ENCODE peak calls at places on chromosome 14, in eight cellular contexts. B is fibroblast of the aortic adventitia, U is pancreas, O is esophagus squamous epithelium, L is tibial artery, C is brain microvascular endothelial cell, N is HFF-Myc, R is mucosa of descending colon. G is an unnamed sample.
A peak's percentile ranks its signal among the peaks of the same experiment; 100 is the strongest.

GRCh38 chr14:69571879-69572633 is 2.6 kb downstream of the CCDC177 start:
- DNase-seq in B (no peak), U (peak; percentile 69), O (no peak), L (no peak), C (no peak), N (no peak), R (no peak), G (no peak)

GRCh38 chr14:65251213-65251612 is 148.9 kb upstream of the MAX start:
- DNase-seq in B (peak; percentile 99), U (no peak), O (no peak), L (peak; percentile 58), C (peak; percentile 68), N (no peak), R (no peak), G (peak; percentile 84)

GRCh38 chr14:78897443-78897842 is 727.3 kb downstream of the NRXN3 start:
- DNase-seq in B (no peak), U (no peak), O (no peak), L (no peak), C (no peak), N (no peak), R (no peak), G (no peak)

GRCh38 chr14:30960216-30960615 is 65.2 kb upstream of the AP4S1 start:
- DNase-seq in B (no peak), U (no peak), O (no peak), L (no peak), C (no peak), N (no peak), R (no peak), G (no peak)

GRCh38 chr14:63713765-63714164 is 14.1 kb downstream of the SGPP1 start:
- DNase-seq in B (peak; percentile 87), U (no peak), O (no peak), L (no peak), C (peak; percentile 28), N (peak; percentile 26), R (no peak), G (peak; percentile 20)

GRCh38 chr14:62269204-62269603 is 507.0 kb downstream of the SNAPC1 start:
- DNase-seq in B (no peak), U (no peak), O (no peak), L (no peak), C (no peak), N (no peak), R (no peak), G (peak; percentile 13)

GRCh38 chr14:22383515-22384166 is 205.4 kb downstream of the DAD1 start:
- DNase-seq in B (no peak), U (no peak), O (no peak), L (no peak), C (no peak), N (no peak), R (no peak), G (no peak)

GRCh38 chr14:102819176-102819628 is 42.0 kb downstream of the TRAF3 start:
- DNase-seq in B (no peak), U (no peak), O (no peak), L (no peak), C (no peak), N (no peak), R (peak; percentile 71), G (no peak)

GRCh38 chr14:72518809-72519377 is 375.0 kb downstream of the DPF3 start:
- DNase-seq in B (no peak), U (no peak), O (no peak), L (no peak), C (no peak), N (no peak), R (no peak), G (no peak)

GRCh38 chr14:97584528-97584927 is 787.3 kb downstream of the VRK1 start:
- DNase-seq in B (no peak), U (no peak), O (no peak), L (no peak), C (no peak), N (no peak), R (no peak), G (no peak)

GRCh38 chr14:67571275-67571990 is 28.6 kb downstream of the PIGH start:
- DNase-seq in B (peak; percentile 65), U (no peak), O (no peak), L (peak; percentile 71), C (peak; percentile 47), N (peak; percentile 21), R (no peak), G (peak; percentile 19)

GRCh38 chr14:59425322-59425945 is 39.7 kb downstream of the GPR135 start:
- DNase-seq in B (peak; percentile 48), U (no peak), O (no peak), L (no peak), C (no peak), N (no peak), R (no peak), G (no peak)
- H3K4me3 ChIP-seq in B (no peak overlapping the region), U (no peak overlapping the region), O (no peak overlapping the region), L (no peak overlapping the region), C (no peak overlapping the region), N (no peak overlapping the region), R (no peak overlapping the region), G (no peak overlapping the region)

GRCh38 chr14:91575469-91576208 is 65.5 kb upstream of the PPP4R3A start:
- DNase-seq in B (no peak), U (no peak), O (no peak), L (no peak), C (no peak), N (no peak), R (no peak), G (no peak)
- TF ChIP-seq CTCF in B (no peak), U (no peak), O (no peak), L (no peak), C (no peak), N (no peak), R (no peak), G (no peak)

DNA sequence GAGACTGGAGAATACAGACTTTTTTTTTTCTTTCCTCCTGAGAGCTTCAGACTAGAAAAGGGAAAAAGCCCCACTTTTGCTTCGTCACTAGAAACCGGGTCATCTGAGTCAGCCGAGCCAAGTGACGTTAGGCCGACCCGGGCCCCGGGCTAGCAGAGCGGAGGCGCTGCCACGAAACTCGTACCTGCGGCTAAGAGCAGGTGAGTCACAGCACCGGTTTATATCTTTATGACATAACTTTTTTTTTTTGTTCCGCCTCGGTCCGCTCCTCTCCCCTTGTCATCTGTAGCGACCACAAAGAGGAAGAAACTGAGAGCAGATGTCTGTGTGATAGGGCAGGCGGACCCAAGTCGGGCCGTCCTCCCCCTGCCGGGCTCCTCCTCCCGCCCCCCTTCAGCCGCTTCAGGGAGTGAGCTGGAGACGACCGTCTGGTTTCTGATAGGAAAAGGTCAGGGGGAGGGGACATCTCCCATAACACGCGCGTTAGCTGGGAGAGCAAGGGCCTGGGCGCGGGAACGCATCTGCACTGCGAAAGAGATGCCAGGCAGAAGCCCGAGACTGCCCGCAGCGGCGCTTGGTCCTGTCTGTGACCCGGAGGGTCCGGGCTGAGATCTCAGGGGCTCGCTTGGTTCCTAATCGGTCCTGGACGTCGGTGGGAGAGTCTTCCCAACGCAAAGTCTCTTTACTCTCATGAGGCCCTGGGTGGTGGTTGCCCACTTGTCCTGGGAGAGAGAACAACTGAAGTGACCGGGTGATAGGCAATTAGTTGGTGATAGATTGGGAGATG is 573 bp downstream of the TTC6 start:
- DNase-seq in B (no peak), U (peak; percentile 77), O (no peak), L (no peak), C (no peak), N (no peak), R (peak; percentile 91), G (no peak)
- H3K4me3 ChIP-seq in B (peak overlapping the region; percentile 17), U (peak overlapping the region; percentile 39), O (peak overlapping the region; percentile 72), L (no peak overlapping the region), C (peak overlapping the region; percentile 15), N (peak overlapping the region; percentile 48), R (peak overlapping the region; percentile 54), G (peak overlapping the region; percentile 41)

GRCh38 chr14:104103061-104104005 is 17.8 kb downstream of the ASPG start:
- DNase-seq in B (no peak), U (peak; percentile 68), O (no peak), L (no peak), C (no peak), N (no peak), R (peak; percentile 49), G (no peak)
- TF ChIP-seq CTCF in B (no peak), U (no peak), O (no peak), L (no peak), C (no peak), N (no peak), R (no peak), G (no peak)

GRCh38 chr14:42192659-42193425 is 586.2 kb downstream of the LRFN5 start:
- DNase-seq in B (peak; percentile 96), U (no peak), O (no peak), L (no peak), C (peak; percentile 60), N (peak; percentile 96), R (no peak), G (peak; percentile 85)
- H3K4me3 ChIP-seq in B (no peak overlapping the region), U (no peak overlapping the region), O (no peak overlapping the region), L (no peak overlapping the region), C (peak overlapping the region; percentile 2), N (no peak overlapping the region), R (no peak overlapping the region), G (no peak overlapping the region)

GRCh38 chr14:24816011-24816928 is 182.3 kb upstream of the GZMB start:
- DNase-seq in B (peak; percentile 70), U (peak; percentile 35), O (no peak), L (no peak), C (no peak), N (no peak), R (no peak), G (no peak)

GRCh38 chr14:24818823-24819341 is 184.9 kb upstream of the GZMB start:
- DNase-seq in B (no peak), U (no peak), O (no peak), L (no peak), C (no peak), N (no peak), R (no peak), G (no peak)

GRCh38 chr14:24816929-24817637 is 183.1 kb upstream of the GZMB start:
- DNase-seq in B (no peak), U (peak; percentile 82), O (no peak), L (no peak), C (no peak), N (no peak), R (peak; percentile 72), G (no peak)

GRCh38 chr14:24818054-24818822 is 184.2 kb upstream of the GZMB start:
- DNase-seq in B (no peak), U (no peak), O (no peak), L (no peak), C (no peak), N (peak; percentile 30), R (no peak), G (no peak)

GRCh38 chr14:24817638-24818053 is 183.7 kb upstream of the GZMB start:
- DNase-seq in B (peak; percentile 62), U (no peak), O (no peak), L (no peak), C (no peak), N (no peak), R (no peak), G (peak; percentile 53)
- TF ChIP-seq CTCF in B (peak; percentile 70), U (no peak), O (no peak), L (no peak), C (peak; percentile 68), N (peak; percentile 55), R (no peak), G (peak; percentile 79)

GRCh38 chr14:51554339-51554920 is 97.3 kb upstream of the FRMD6 start:
- DNase-seq in B (peak; percentile 80), U (no peak), O (no peak), L (no peak), C (peak; percentile 95), N (no peak), R (no peak), G (peak; percentile 34)
- H3K4me3 ChIP-seq in B (no peak overlapping the region), U (no peak overlapping the region), O (no peak overlapping the region), L (no peak overlapping the region), C (peak overlapping the region; percentile 15), N (no peak overlapping the region), R (no peak overlapping the region), G (no peak overlapping the region)

GRCh38 chr14:44854114-44854513 is 107.6 kb downstream of the KLHL28 start:
- DNase-seq in B (no peak), U (no peak), O (no peak), L (no peak), C (no peak), N (no peak), R (no peak), G (no peak)
- TF ChIP-seq CTCF in B (no peak), U (no peak), O (no peak), L (no peak), C (no peak), N (no peak), R (no peak), G (no peak)